ENCODE peak calls at places on chromosomes 11 and 22, in five cellular contexts. L is AG09309, C is prostate gland, W is AG04450, Z is GM10248. P is an unnamed sample.

GRCh38 chr11:117618956-117619355 is 178.1 kb downstream of the DSCAML1 start:
- DNase-seq in L (no peak), C (no peak), W (no peak), Z (no peak), P (no peak)

GRCh38 chr11:13339196-13340153 is 61.9 kb downstream of the BMAL1 start:
- DNase-seq in L (peak), C (peak), W (peak), Z (no peak), P (no peak)

GRCh38 chr11:75565221-75565814 is 3.3 kb downstream of the SERPINH1 start:
- DNase-seq in L (no peak), C (no peak), W (no peak), Z (no peak), P (no peak)

GRCh38 chr11:120937501-120937900 is 86.4 kb upstream of the TBCEL start:
- DNase-seq in L (no peak), C (no peak), W (no peak), Z (no peak), P (no peak)

GRCh38 chr11:8801121-8801520 is 109.9 kb upstream of the AKIP1 start:
- DNase-seq in L (no peak), C (no peak), W (no peak), Z (no peak), P (no peak)

GRCh38 chr22:45742866-45743450 is 71.3 kb downstream of the ATXN10 start:
- DNase-seq in L (peak), C (peak), W (no peak), Z (no peak), P (no peak)

GRCh38 chr11:10622957-10623787 is 54.7 kb upstream of the LYVE1 start:
- DNase-seq in L (no peak), C (no peak), W (no peak), Z (peak), P (peak)

GRCh38 chr11:96026310-96026709 is 102.4 kb upstream of the MTMR2 start:
- DNase-seq in L (no peak), C (no peak), W (no peak), Z (no peak), P (no peak)

GRCh38 chr22:49540084-49540483 is 287.6 kb downstream of the BRD1 start:
- DNase-seq in L (no peak), C (no peak), W (no peak), Z (no peak), P (no peak)

GRCh38 chr11:46724088-46724487 is 5.1 kb downstream of the F2 start:
- DNase-seq in L (no peak), C (no peak), W (no peak), Z (no peak), P (no peak)

GRCh38 chr11:121535122-121535796 is 82.5 kb upstream of the SORL1-AS1 start:
- DNase-seq in L (no peak), C (no peak), W (no peak), Z (no peak), P (no peak)

GRCh38 chr11:940496-941135 is 14.9 kb downstream of the AP2A2 start:
- DNase-seq in L (no peak), C (no peak), W (no peak), Z (no peak), P (no peak)

GRCh38 chr11:945986-946385 is 20.3 kb downstream of the AP2A2 start:
- DNase-seq in L (no peak), C (no peak), W (no peak), Z (no peak), P (no peak)

GRCh38 chr11:947744-948143 is 22.1 kb downstream of the AP2A2 start:
- DNase-seq in L (no peak), C (no peak), W (no peak), Z (no peak), P (no peak)

GRCh38 chr11:942853-943252 is 17.2 kb downstream of the AP2A2 start:
- DNase-seq in L (no peak), C (no peak), W (no peak), Z (no peak), P (no peak)

GRCh38 chr11:944711-945470 is 19.2 kb downstream of the AP2A2 start:
- DNase-seq in L (no peak), C (no peak), W (no peak), Z (no peak), P (no peak)
- TF ChIP-seq CTCF in L (no peak), C (no peak), W (no peak), Z (no peak), P (no peak)

GRCh38 chr11:86955674-86956522 is 703 bp upstream of the FZD4 start:
- DNase-seq in L (no peak), C (peak), W (no peak), Z (peak), P (no peak)
- TF ChIP-seq CTCF in L (no peak), C (peak), W (peak), Z (peak), P (no peak)

GRCh38 chr11:124835918-124836317 is 29.3 kb upstream of the ROBO3 start:
- DNase-seq in L (no peak), C (no peak), W (no peak), Z (no peak), P (no peak)

GRCh38 chr11:124839972-124840621 is 25.1 kb upstream of the ROBO3 start:
- DNase-seq in L (no peak), C (no peak), W (no peak), Z (no peak), P (no peak)

GRCh38 chr11:124839051-124839971 is 25.9 kb upstream of the ROBO3 start:
- DNase-seq in L (no peak), C (no peak), W (no peak), Z (peak), P (no peak)

GRCh38 chr11:124834526-124835190 is 30.6 kb upstream of the ROBO3 start:
- DNase-seq in L (no peak), C (no peak), W (no peak), Z (no peak), P (no peak)

DNA sequence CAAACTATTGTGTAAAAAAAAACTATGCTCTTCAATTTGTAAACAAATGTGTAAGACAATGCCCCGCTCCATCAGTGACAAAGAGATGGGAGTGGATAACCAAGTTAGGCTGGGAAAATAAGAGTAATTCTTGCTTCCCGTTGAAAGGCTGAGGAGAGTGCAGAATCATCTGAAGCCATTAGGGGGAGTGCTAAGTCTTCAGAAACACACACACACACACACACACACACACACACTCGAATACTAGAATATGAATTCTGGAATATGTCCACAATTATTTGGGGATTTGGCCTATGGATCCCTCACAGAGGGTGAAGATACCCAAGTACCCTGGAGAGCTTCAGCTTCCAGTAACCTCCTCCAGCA is 27.8 kb upstream of the ROBO3 start:
- DNase-seq in L (peak), C (no peak), W (peak), Z (peak), P (no peak)
- TF ChIP-seq CTCF in L (peak), C (no peak), W (peak), Z (peak), P (no peak)

GRCh38 chr11:71453911-71454304 is 905 bp downstream of the NADSYN1 start:
- DNase-seq in L (no peak), C (no peak), W (no peak), Z (no peak), P (no peak)

GRCh38 chr11:71452354-71453020 is 516 bp upstream of the NADSYN1 start:
- DNase-seq in L (peak), C (peak), W (no peak), Z (no peak), P (peak)

GRCh38 chr11:71451596-71452353 is 1.2 kb upstream of the NADSYN1 start:
- DNase-seq in L (no peak), C (no peak), W (no peak), Z (no peak), P (peak)

GRCh38 chr11:71454470-71455113 is 1.6 kb downstream of the NADSYN1 start:
- DNase-seq in L (no peak), C (no peak), W (no peak), Z (no peak), P (peak)

DNA sequence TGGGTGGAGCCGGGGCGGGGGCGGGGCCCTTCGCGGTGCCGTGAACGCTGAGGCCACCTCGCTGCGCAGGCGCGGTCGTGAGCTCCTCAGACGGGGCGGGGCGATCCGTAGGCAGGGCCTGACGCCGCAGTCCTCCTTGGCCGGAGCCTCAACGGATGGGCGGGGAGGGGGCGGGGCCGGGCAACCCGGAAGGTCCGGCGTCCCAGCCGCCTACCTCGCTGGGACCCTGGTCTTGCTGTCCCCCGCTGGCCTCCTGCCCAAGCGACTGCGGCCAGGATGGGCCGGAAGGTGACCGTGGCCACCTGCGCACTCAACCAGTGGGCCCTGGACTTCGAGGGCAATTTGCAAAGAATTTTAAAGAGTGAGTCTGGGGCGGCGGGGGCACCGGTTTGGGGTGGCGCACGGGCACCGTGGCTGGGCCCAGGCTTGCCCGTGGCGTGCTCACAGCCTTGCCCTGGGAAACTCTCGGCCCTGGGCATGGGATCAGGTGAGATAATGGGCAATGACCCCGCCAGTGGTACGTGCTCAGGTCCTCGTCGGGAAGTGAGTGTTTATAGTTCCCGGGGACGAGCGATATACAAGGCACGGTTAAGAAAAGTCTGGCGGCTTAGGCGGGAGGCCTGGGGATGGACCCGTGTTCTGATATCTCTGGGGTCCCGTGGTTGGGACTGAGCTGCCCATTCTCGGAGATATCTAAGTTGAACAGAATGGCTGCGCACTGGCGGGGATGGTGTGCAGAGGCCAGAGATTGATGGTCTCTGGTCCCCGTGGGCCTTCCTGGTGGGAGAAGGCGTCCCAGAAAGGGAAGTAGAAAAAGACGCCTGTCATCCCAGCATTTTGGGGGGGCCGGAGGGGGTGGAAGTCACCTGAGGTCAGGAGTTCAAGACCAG is at the start of gene NADSYN1:
- DNase-seq in L (peak), C (peak), W (peak), Z (peak), P (peak)
- TF ChIP-seq CTCF in L (no peak), C (peak), W (no peak), Z (no peak), P (no peak)

GRCh38 chr11:45229401-45229800 is 56.7 kb downstream of the SYT13 start:
- DNase-seq in L (no peak), C (no peak), W (no peak), Z (no peak), P (no peak)

GRCh38 chr11:45233804-45234170 is 52.4 kb downstream of the SYT13 start:
- DNase-seq in L (no peak), C (no peak), W (no peak), Z (no peak), P (peak)

GRCh38 chr11:45234306-45235006 is 51.7 kb downstream of the SYT13 start:
- DNase-seq in L (no peak), C (no peak), W (no peak), Z (no peak), P (peak)

GRCh38 chr11:45233121-45233803 is 52.9 kb downstream of the SYT13 start:
- DNase-seq in L (no peak), C (peak), W (peak), Z (peak), P (peak)

DNA sequence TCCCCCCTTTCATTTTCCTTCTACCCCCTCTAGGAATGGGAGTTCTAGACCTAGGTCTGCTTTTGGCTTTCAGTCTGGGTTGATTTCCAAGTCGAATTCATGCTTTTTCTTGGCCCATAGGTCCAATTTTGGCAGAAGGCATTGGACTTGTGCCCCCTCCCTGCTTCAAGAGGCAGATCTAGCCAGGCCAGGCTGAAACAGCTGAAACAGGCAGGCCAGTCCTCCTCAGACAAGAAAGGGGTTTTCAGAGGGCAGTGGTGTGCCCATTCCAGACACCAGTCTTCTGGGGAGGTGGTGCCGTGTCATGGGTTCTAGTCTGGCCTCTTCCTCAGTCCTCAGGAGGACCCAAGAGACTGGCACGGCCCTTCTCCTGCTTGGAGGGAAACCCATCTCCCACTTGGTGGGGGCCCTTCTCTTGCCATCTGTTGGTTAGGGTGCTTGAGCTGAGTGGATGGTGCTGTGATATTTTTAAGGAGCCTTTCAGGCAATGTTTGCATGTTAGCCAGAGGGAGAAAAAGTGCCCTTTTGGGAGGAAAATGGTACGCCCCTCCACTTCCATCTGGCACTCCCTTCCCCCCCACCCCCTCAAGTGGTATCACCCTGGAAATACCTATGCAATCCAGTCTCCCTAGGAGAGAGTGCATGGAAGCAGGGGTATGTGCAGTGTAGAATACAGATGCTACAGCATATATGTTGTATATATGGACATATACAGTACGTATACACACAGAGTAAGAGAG is 53.6 kb downstream of the SYT13 start:
- DNase-seq in L (no peak), C (no peak), W (no peak), Z (no peak), P (peak)
- TF ChIP-seq CTCF in L (no peak), C (no peak), W (no peak), Z (no peak), P (no peak)

GRCh38 chr11:86408845-86409244 is 34.2 kb downstream of the CCDC81 start:
- DNase-seq in L (no peak), C (no peak), W (no peak), Z (no peak), P (no peak)
- TF ChIP-seq CTCF in L (peak), C (no peak), W (peak), Z (no peak), P (no peak)

GRCh38 chr11:97087419-97087818 is 697.6 kb downstream of the JRKL start:
- DNase-seq in L (no peak), C (no peak), W (no peak), Z (no peak), P (no peak)

GRCh38 chr11:97092823-97093222 is 703.0 kb downstream of the JRKL start:
- DNase-seq in L (no peak), C (no peak), W (no peak), Z (no peak), P (no peak)
- TF ChIP-seq CTCF in L (no peak), C (no peak), W (no peak), Z (no peak), P (no peak)

GRCh38 chr11:71425851-71426250 is 22.3 kb downstream of the DHCR7 start:
- DNase-seq in L (no peak), C (peak), W (no peak), Z (no peak), P (no peak)
- TF ChIP-seq CTCF in L (no peak), C (no peak), W (no peak), Z (no peak), P (no peak)

DNA sequence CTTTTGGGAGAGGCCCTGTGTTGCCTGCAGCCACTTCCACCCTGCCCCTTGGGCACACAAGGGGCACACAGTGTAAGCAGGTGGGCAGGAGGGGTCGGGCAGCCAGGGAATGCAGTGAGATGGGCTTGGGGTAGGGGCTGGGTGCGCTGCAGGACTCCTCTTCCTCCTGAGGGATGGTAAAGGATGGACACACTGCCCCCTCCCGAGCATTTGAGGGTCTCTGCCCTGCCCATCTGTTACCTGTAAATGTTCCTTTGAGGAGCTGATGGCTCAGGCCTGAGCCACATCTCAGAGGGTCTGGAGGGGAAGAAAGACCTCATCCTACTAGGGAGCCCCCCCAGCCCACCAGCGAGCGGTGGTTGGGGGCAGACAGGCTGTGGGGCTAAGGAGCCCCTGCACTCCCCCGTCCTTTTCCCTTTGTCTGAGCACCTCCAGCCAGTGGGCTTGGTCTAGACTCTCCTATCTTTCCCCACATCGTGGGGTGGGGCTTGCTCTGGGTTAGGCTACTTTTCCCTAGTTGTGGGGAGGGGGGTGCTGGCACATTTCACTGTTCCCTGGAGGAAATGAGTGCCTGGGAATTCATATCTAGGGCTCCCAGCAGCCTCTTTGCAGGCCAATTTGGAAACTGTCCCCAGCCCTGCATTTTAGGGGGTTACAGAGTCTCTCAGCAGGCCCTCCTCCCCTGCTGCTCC is 1.7 kb upstream of the TSSC4 start:
- DNase-seq in L (no peak), C (no peak), W (no peak), Z (no peak), P (no peak)
- TF ChIP-seq CTCF in L (peak), C (no peak), W (peak), Z (no peak), P (no peak)

GRCh38 chr11:84316866-84317560 is 1030.8 kb upstream of the CCDC90B start:
- DNase-seq in L (peak), C (no peak), W (no peak), Z (no peak), P (no peak)
- TF ChIP-seq CTCF in L (no peak), C (no peak), W (no peak), Z (no peak), P (no peak)

P was measured in CD14-positive monocyte.